ENCODE peak calls at places on chromosomes 11 and 22, in four cellular contexts. Y, E, C and O are unnamed samples.

GRCh38 chr11:118699508-118700220 is 20.2 kb upstream of the TREH start:
- DNase-seq in Y (no peak), E (peak), C (no peak), O (no peak)

GRCh38 chr22:41589260-41589600 is 410 bp downstream of the PMM1 start:
- DNase-seq in Y (no peak), E (no peak), C (no peak), O (no peak)

GRCh38 chr22:44192098-44192810 is 11.5 kb downstream of the PARVG start:
- DNase-seq in Y (peak), E (no peak), C (no peak), O (no peak)

GRCh38 chr11:95419915-95420314 is 188.9 kb upstream of the SESN3 start:
- DNase-seq in Y (no peak), E (no peak), C (no peak), O (no peak)

GRCh38 chr11:95302211-95302610 is 71.2 kb upstream of the SESN3 start:
- DNase-seq in Y (no peak), E (no peak), C (no peak), O (no peak)

GRCh38 chr22:44685384-44686056 is 16.5 kb upstream of the PRR5 start:
- DNase-seq in Y (peak), E (peak), C (no peak), O (no peak)

GRCh38 chr22:45438364-45438763 is 24.9 kb downstream of the RIBC2 start:
- DNase-seq in Y (no peak), E (no peak), C (no peak), O (no peak)

GRCh38 chr11:43517518-43517917 is 158.8 kb downstream of the TTC17 start:
- DNase-seq in Y (no peak), E (no peak), C (no peak), O (no peak)

GRCh38 chr11:65427691-65428577 is 5.3 kb downstream of the NEAT1 start:
- DNase-seq in Y (no peak), E (no peak), C (peak), O (no peak)

GRCh38 chr11:67375320-67376021 is 2.1 kb upstream of the CLCF1 start:
- DNase-seq in Y (peak), E (no peak), C (no peak), O (no peak)

GRCh38 chr11:69183613-69184012 is 27.9 kb downstream of the SMIM38 start:
- DNase-seq in Y (no peak), E (no peak), C (no peak), O (no peak)

GRCh38 chr11:66891849-66892660 is 35.2 kb downstream of the LRFN4 start:
- DNase-seq in Y (peak), E (no peak), C (no peak), O (no peak)

GRCh38 chr11:124801014-124801413 is 808 bp upstream of the MSANTD2 start:
- DNase-seq in Y (no peak), E (no peak), C (no peak), O (no peak)

GRCh38 chr11:47850337-47850736 is 2.2 kb upstream of the NUP160 start:
- DNase-seq in Y (no peak), E (no peak), C (no peak), O (no peak)

GRCh38 chr11:126951465-126951864 is 49.1 kb downstream of the KIRREL3 start:
- DNase-seq in Y (no peak), E (no peak), C (no peak), O (no peak)

GRCh38 chr11:73204711-73205121 is 13.4 kb upstream of the P2RY2 start:
- DNase-seq in Y (no peak), E (no peak), C (peak), O (peak)

GRCh38 chr22:44793106-44793505 is 40.7 kb downstream of the ARHGAP8 start:
- DNase-seq in Y (no peak), E (no peak), C (no peak), O (no peak)

GRCh38 chr11:46072172-46072964 is 48.9 kb downstream of the PHF21A start:
- DNase-seq in Y (no peak), E (no peak), C (no peak), O (no peak)

GRCh38 chr22:27372969-27373670 is 428.4 kb downstream of the MN1 start:
- DNase-seq in Y (peak), E (no peak), C (no peak), O (no peak)

GRCh38 chr22:47372596-47373385 is 610.3 kb downstream of the TBC1D22A start:
- DNase-seq in Y (no peak), E (no peak), C (no peak), O (no peak)

GRCh38 chr11:92332986-92333385 is 108.4 kb downstream of the FAT3 start:
- DNase-seq in Y (no peak), E (no peak), C (no peak), O (no peak)

GRCh38 chr11:115581871-115582639 is 77.8 kb upstream of the CADM1 start:
- DNase-seq in Y (peak), E (no peak), C (no peak), O (no peak)

GRCh38 chr11:30128269-30128932 is 102.4 kb upstream of the FSHB start:
- DNase-seq in Y (peak), E (no peak), C (no peak), O (peak)

GRCh38 chr11:78371221-78371899 is 46.3 kb downstream of the GAB2 start:
- DNase-seq in Y (no peak), E (no peak), C (no peak), O (no peak)

GRCh38 chr22:30425616-30426394 is at the start of gene MTFP1:
- DNase-seq in Y (peak), E (peak), C (peak), O (peak)

GRCh38 chr11:116680349-116681125 is 92.2 kb downstream of the BUD13 start:
- DNase-seq in Y (no peak), E (no peak), C (no peak), O (no peak)

GRCh38 chr11:43895601-43896000 is 15.0 kb downstream of the ALKBH3 start:
- DNase-seq in Y (no peak), E (no peak), C (no peak), O (no peak)

GRCh38 chr22:39517470-39517869 is 2.9 kb upstream of the ATF4 start:
- DNase-seq in Y (no peak), E (no peak), C (no peak), O (no peak)